ENCODE peak calls at places on chromosomes 12 and 14, in eight cellular contexts. S, X, K, R, F, E, P and M are unnamed samples. For H3K36me3, the result is how much of the 10 kb centered on the place peaks cover.

GRCh38 chr14:74207943-74208342 is 31.3 kb upstream of the VSX2 start:
- DNase-seq in S (no peak), E (no peak), P (no peak), X (no peak), F (no peak), K (no peak), R (peak), M (no peak)

GRCh38 chr12:45674181-45674580 is 55.3 kb upstream of the ARID2 start:
- DNase-seq in R (no peak), E (no peak), K (no peak), S (no peak), F (no peak), X (no peak), P (no peak), M (no peak)

GRCh38 chr12:5745251-5745888 is 199.7 kb downstream of the ANO2 start:
- DNase-seq in R (peak), P (peak), F (peak), X (peak), S (peak), E (peak), K (peak), M (peak)

GRCh38 chr14:22748691-22749090 is 17.8 kb upstream of the OXA1L start:
- DNase-seq in R (peak), F (no peak), X (no peak), E (no peak), S (no peak), P (no peak), K (no peak), M (no peak)

GRCh38 chr14:91078095-91078737 is 17.8 kb upstream of the RPS6KA5 start:
- DNase-seq in E (no peak), X (no peak), S (no peak), F (no peak), R (no peak), K (no peak), P (no peak), M (no peak)

GRCh38 chr14:49363926-49364751 is 222.0 kb downstream of the RPS29 start:
- DNase-seq in S (no peak), P (no peak), F (no peak), E (peak), R (no peak), K (no peak), X (no peak), M (no peak)

GRCh38 chr12:12088147-12088546 is 17.4 kb downstream of the BCL2L14 start:
- DNase-seq in E (no peak), P (no peak), X (no peak), S (no peak), F (no peak), R (no peak), K (no peak), M (no peak)

GRCh38 chr12:21695896-21696295 is 38.3 kb upstream of the LDHB start:
- DNase-seq in K (no peak), R (no peak), X (no peak), F (no peak), E (no peak), S (no peak), P (no peak), M (no peak)

GRCh38 chr12:62865860-62866407 is 69.0 kb downstream of the PPM1H start:
- DNase-seq in X (no peak), S (no peak), F (no peak), P (no peak), K (no peak), R (no peak), E (no peak), M (no peak)

GRCh38 chr14:35254736-35255135 is 37.4 kb upstream of the PSMA6 start:
- DNase-seq in E (no peak), P (no peak), F (no peak), K (no peak), S (no peak), R (no peak), X (no peak), M (no peak)

GRCh38 chr14:64812412-64812811 is 67.3 kb downstream of the SPTB start:
- DNase-seq in X (no peak), F (no peak), K (no peak), P (peak), S (no peak), E (peak), R (peak), M (no peak)

GRCh38 chr12:64216239-64216638 is 5.9 kb downstream of the KICS2 start:
- DNase-seq in E (no peak), X (no peak), P (no peak), R (no peak), K (no peak), F (no peak), S (no peak), M (no peak)

GRCh38 chr14:99619873-99620834 is 16.1 kb upstream of the CCDC85C start:
- DNase-seq in X (no peak), K (no peak), F (peak), S (no peak), P (no peak), E (no peak), R (no peak), M (no peak)

GRCh38 chr12:49108958-49109404 is 1.7 kb downstream of the LMBR1L start:
- DNase-seq in R (no peak), K (no peak), F (peak), X (peak), S (peak), P (peak), E (no peak), M (no peak)

GRCh38 chr12:49104822-49105221 is 5.8 kb downstream of the LMBR1L start:
- DNase-seq in E (no peak), P (no peak), R (no peak), X (no peak), S (no peak), F (no peak), K (no peak), M (no peak)

GRCh38 chr12:49110191-49111155 is at the start of gene LMBR1L:
- DNase-seq in S (peak), E (peak), R (peak), K (peak), X (peak), P (peak), F (peak), M (peak)

GRCh38 chr12:49109631-49110172 is 945 bp downstream of the LMBR1L start:
- DNase-seq in X (no peak), K (no peak), R (no peak), E (no peak), S (no peak), P (no peak), F (no peak), M (no peak)

GRCh38 chr12:49105504-49106120 is 5.0 kb downstream of the LMBR1L start:
- DNase-seq in F (no peak), R (peak), S (peak), E (no peak), P (peak), X (no peak), K (no peak), M (no peak)
- H3K36me3 ChIP-seq in F (under half), R (under half), S (half or more), E (under half), P (half or more), X (half or more), K (half or more), M (under half)

GRCh38 chr12:14900521-14901227 is 15.0 kb upstream of the MGP start:
- DNase-seq in X (no peak), F (no peak), E (no peak), P (no peak), S (no peak), R (no peak), K (no peak), M (no peak)
- TF ChIP-seq CTCF in X (no peak), F (no peak), E (no peak), P (no peak), S (no peak), R (no peak), K (no peak), M (no peak)

GRCh38 chr12:53524476-53524875 is 17.2 kb upstream of the NPFF start:
- DNase-seq in P (no peak), K (no peak), E (no peak), R (no peak), X (no peak), F (no peak), S (no peak), M (no peak)
- H3K36me3 ChIP-seq in P (half or more), K (half or more), E (under half), R (under half), X (half or more), F (under half), S (half or more), M (under half)

GRCh38 chr14:69002069-69002468 is 23.0 kb upstream of the ACTN1 start:
- DNase-seq in F (peak), S (no peak), R (no peak), K (no peak), X (no peak), P (no peak), E (peak), M (no peak)
- TF ChIP-seq CTCF in F (peak), S (peak), R (no peak), K (peak), X (peak), P (no peak), E (peak), M (no peak)

GRCh38 chr12:2461645-2462044 is 333.1 kb upstream of the FKBP4 start:
- DNase-seq in K (no peak), E (no peak), S (no peak), X (no peak), R (no peak), F (no peak), P (no peak), M (no peak)
- H3K36me3 ChIP-seq in K (under half), E (under half), S (under half), X (under half), R (under half), F (under half), P (under half), M (under half)

GRCh38 chr14:96059519-96060135 is 20.5 kb downstream of the C14orf132 start:
- DNase-seq in S (no peak), R (no peak), K (no peak), P (no peak), X (peak), F (no peak), E (no peak), M (no peak)

GRCh38 chr14:96062506-96062905 is 23.3 kb downstream of the C14orf132 start:
- DNase-seq in K (no peak), S (no peak), P (no peak), X (no peak), R (no peak), F (no peak), E (no peak), M (no peak)

GRCh38 chr14:96064866-96065265 is 25.7 kb downstream of the C14orf132 start:
- DNase-seq in S (no peak), X (no peak), R (peak), P (no peak), K (no peak), E (no peak), F (no peak), M (no peak)

GRCh38 chr14:96060161-96060933 is 21.2 kb downstream of the C14orf132 start:
- DNase-seq in K (no peak), P (no peak), F (no peak), R (no peak), X (peak), S (no peak), E (no peak), M (no peak)

GRCh38 chr14:96062010-96062409 is 22.8 kb downstream of the C14orf132 start:
- DNase-seq in K (no peak), E (no peak), R (no peak), X (peak), F (no peak), S (no peak), P (no peak), M (no peak)
- TF ChIP-seq CTCF in K (no peak), E (no peak), R (no peak), X (no peak), F (no peak), S (no peak), P (no peak), M (no peak)

GRCh38 chr12:127599441-127599840 is 667.5 kb upstream of the TMEM132C start:
- DNase-seq in P (no peak), R (no peak), F (no peak), S (no peak), X (no peak), E (no peak), K (no peak), M (no peak)
- H3K36me3 ChIP-seq in P (under half), R (under half), F (under half), S (under half), X (under half), E (under half), K (under half), M (under half)

GRCh38 chr14:33676135-33676566 is 274.7 kb downstream of the EGLN3 start:
- DNase-seq in S (peak), E (peak), R (no peak), F (peak), P (peak), X (no peak), K (no peak), M (no peak)
- TF ChIP-seq CTCF in S (peak), E (peak), R (peak), F (peak), P (peak), X (no peak), K (no peak), M (peak)

DNA sequence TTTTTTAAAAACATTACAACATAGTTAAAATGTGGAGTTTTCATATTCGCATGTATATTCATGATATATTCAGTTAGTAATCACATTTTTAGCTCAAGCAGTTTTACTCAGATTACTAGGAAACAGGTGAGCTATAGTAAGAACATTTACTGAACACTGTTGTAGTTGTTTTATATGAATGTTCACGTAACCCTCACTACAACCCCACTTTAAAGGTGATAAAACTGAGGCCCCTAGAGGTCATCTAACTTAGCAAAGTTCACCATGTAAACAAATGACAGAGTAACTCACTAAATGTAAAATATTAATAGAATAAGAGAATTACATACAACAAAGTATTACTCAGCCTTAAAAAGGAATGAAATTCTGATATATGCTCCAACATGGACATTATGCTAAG is 26.0 kb downstream of the RPAP3 start:
- DNase-seq in E (no peak), F (no peak), S (no peak), R (no peak), K (no peak), P (no peak), X (no peak), M (no peak)
- H3K36me3 ChIP-seq in E (under half), F (under half), S (under half), R (half or more), K (under half), P (under half), X (under half), M (under half)

DNA sequence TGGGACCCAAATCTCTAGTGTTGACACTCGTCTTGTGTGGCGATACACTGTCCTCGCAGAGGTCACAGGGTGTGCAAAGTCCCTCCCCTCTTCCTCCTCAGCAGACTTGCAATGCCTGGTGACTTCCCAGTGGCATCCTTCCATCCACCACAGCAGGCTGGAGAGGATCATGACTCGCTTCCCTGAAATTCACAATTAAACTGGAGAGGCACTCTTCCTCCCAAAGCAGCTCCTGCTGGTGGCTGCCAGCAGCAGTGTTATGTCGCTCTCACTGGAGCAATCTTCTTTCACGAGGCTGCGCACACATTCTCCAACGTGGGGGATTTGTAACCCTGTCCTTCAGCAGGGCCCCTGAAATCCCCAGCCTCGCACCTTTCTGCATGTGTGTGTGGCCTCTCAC is 145.2 kb upstream of the TMCC3 start:
- DNase-seq in K (no peak), E (no peak), X (no peak), F (no peak), S (no peak), P (no peak), R (no peak), M (peak)
- TF ChIP-seq CTCF in K (no peak), E (no peak), X (no peak), F (no peak), S (no peak), P (no peak), R (no peak), M (peak)